ENCODE peak calls at places on chromosomes 3 and 15, in five cellular contexts. Z is activated T-helper 9 cell treated with anti-CD3 and anti-CD28 coated beads, Interleukin-2, amount 50 U/mL, for 16 hours; E is endothelial cell; H is T-helper 17 cell; U is M059J. P is an unnamed sample.

GRCh38 chr3:127162947-127163645 is 29.8 kb upstream of the PRR23E start:
- DNase-seq in Z (no peak), E (peak), H (no peak), U (no peak), P (no peak)

GRCh38 chr15:83248151-83248851 is 36.2 kb downstream of the BNC1 start:
- DNase-seq in Z (no peak), E (peak), H (no peak), U (peak), P (no peak)

GRCh38 chr15:82064824-82065223 is 19.0 kb upstream of the MEX3B start:
- DNase-seq in Z (no peak), E (no peak), H (no peak), U (peak), P (no peak)

GRCh38 chr3:114456742-114457141 is 162.9 kb downstream of the TIGIT start:
- DNase-seq in Z (no peak), E (no peak), H (no peak), U (no peak), P (no peak)

GRCh38 chr3:194496217-194496881 is 9.5 kb upstream of the ATP13A3 start:
- DNase-seq in Z (no peak), E (no peak), H (no peak), U (peak), P (no peak)

GRCh38 chr3:54176106-54176505 is 53.8 kb downstream of the CACNA2D3 start:
- DNase-seq in Z (no peak), E (no peak), H (no peak), U (peak), P (no peak)

GRCh38 chr3:81301230-81301629 is 460.2 kb downstream of the GBE1 start:
- DNase-seq in Z (no peak), E (no peak), H (no peak), U (no peak), P (no peak)

GRCh38 chr15:52912172-52912571 is 122.0 kb upstream of the ONECUT1 start:
- DNase-seq in Z (no peak), E (no peak), H (no peak), U (no peak), P (no peak)

GRCh38 chr3:160451602-160452001 is 2.0 kb upstream of the TRIM59 start:
- DNase-seq in Z (no peak), E (no peak), H (no peak), U (peak), P (no peak)

GRCh38 chr3:119099785-119100184 is 46.2 kb upstream of the TEX55 start:
- DNase-seq in Z (no peak), E (no peak), H (no peak), U (no peak), P (no peak)

GRCh38 chr3:11523793-11524160 is 119.9 kb downstream of the VGLL4 start:
- DNase-seq in Z (no peak), E (no peak), H (no peak), U (peak), P (no peak)

GRCh38 chr3:56781762-56782161 is 20.0 kb downstream of the ARHGEF3 start:
- DNase-seq in Z (no peak), E (no peak), H (no peak), U (no peak), P (no peak)

GRCh38 chr15:28086175-28086703 is 12.9 kb downstream of the OCA2 start:
- DNase-seq in Z (no peak), E (peak), H (no peak), U (peak), P (no peak)

GRCh38 chr3:13217736-13218540 is 144.7 kb upstream of the IQSEC1 start:
- DNase-seq in Z (no peak), E (no peak), H (no peak), U (peak), P (no peak)

GRCh38 chr3:71453822-71454512 is 129.6 kb downstream of the FOXP1 start:
- DNase-seq in Z (no peak), E (no peak), H (no peak), U (no peak), P (no peak)

GRCh38 chr3:143088835-143089234 is 30.7 kb upstream of the CHST2 start:
- DNase-seq in Z (no peak), E (no peak), H (no peak), U (no peak), P (no peak)

GRCh38 chr3:142180761-142181362 is 31.5 kb upstream of the TFDP2 start:
- DNase-seq in Z (peak), E (peak), H (no peak), U (peak), P (no peak)

GRCh38 chr3:161156936-161157335 is 51.8 kb upstream of the B3GALNT1 start:
- DNase-seq in Z (no peak), E (no peak), H (no peak), U (peak), P (no peak)

GRCh38 chr15:73674587-73674986 is 9.6 kb upstream of the CD276 start:
- DNase-seq in Z (no peak), E (no peak), H (no peak), U (no peak), P (no peak)

GRCh38 chr15:92669432-92669831 is 13.9 kb upstream of the FAM174B start:
- DNase-seq in Z (no peak), E (no peak), H (no peak), U (no peak), P (no peak)

GRCh38 chr3:17740703-17741102 is 1.7 kb downstream of the TBC1D5 start:
- DNase-seq in Z (no peak), E (no peak), H (no peak), U (peak), P (no peak)

GRCh38 chr3:13539671-13540070 is 9.3 kb upstream of the FBLN2 start:
- DNase-seq in Z (no peak), E (no peak), H (no peak), U (peak), P (no peak)

GRCh38 chr3:169847896-169848295 is 21.8 kb downstream of the LRRC31 start:
- DNase-seq in Z (no peak), E (no peak), H (no peak), U (no peak), P (no peak)

GRCh38 chr3:28674212-28674611 is 325.6 kb upstream of the AZI2 start:
- DNase-seq in Z (no peak), E (no peak), H (no peak), U (no peak), P (no peak)

GRCh38 chr3:123295171-123295900 is 93.6 kb downstream of the SEC22A start:
- DNase-seq in Z (no peak), E (no peak), H (no peak), U (no peak), P (no peak)

GRCh38 chr3:73508330-73508954 is 116.3 kb downstream of the PDZRN3 start:
- DNase-seq in Z (no peak), E (peak), H (no peak), U (peak), P (no peak)